ENCODE peak calls at places on chromosomes 7 and 10, in ten cellular contexts. B is CD8-positive, alpha-beta memory T cell; D is lung; I is HCT116; V is suprapubic skin; N is CD4-positive, alpha-beta T cell; S is psoas muscle; Q is CD4-positive, alpha-beta memory T cell; M is ovary; Z is GM12878. J is an unnamed sample. For H3K9me3, the result is how much of the 10 kb centered on the place peaks cover.

GRCh38 chr7:19352271-19352670 is 207.1 kb upstream of the FERD3L start:
- DNase-seq in Q (no peak), M (no peak), Z (no peak), N (no peak), D (no peak), S (no peak), I (no peak), V (no peak), B (no peak), J (no peak)

GRCh38 chr7:117808273-117808868 is 64.9 kb downstream of the CTTNBP2 start:
- DNase-seq in Q (no peak), I (no peak), Z (no peak), S (no peak), V (no peak), B (no peak), D (no peak), M (no peak), N (no peak), J (no peak)

GRCh38 chr7:145511014-145511413 is 605.6 kb upstream of the CNTNAP2 start:
- DNase-seq in Z (no peak), M (no peak), N (no peak), D (no peak), B (no peak), Q (no peak), S (no peak), I (no peak), V (no peak), J (no peak)

GRCh38 chr7:98869374-98870070 is at the start of gene TMEM130:
- DNase-seq in M (no peak), B (no peak), S (peak), N (no peak), V (no peak), D (no peak), Q (no peak), I (no peak), Z (no peak), J (no peak)

GRCh38 chr10:69421611-69422308 is 5.0 kb upstream of the TACR2 start:
- DNase-seq in D (peak), Z (no peak), M (no peak), S (peak), V (peak), Q (no peak), I (no peak), B (no peak), N (no peak), J (no peak)

GRCh38 chr10:131346456-131346855 is 34.9 kb upstream of the TCERG1L start:
- DNase-seq in D (no peak), N (no peak), Q (no peak), S (no peak), B (no peak), V (no peak), Z (no peak), I (no peak), M (no peak), J (no peak)

GRCh38 chr7:44791278-44792219 is 4.9 kb upstream of the PPIA start:
- DNase-seq in D (no peak), B (no peak), Q (no peak), V (no peak), M (no peak), Z (no peak), I (no peak), S (no peak), N (no peak), J (no peak)

GRCh38 chr7:140653319-140654108 is 12.9 kb upstream of the DENND2A start:
- DNase-seq in V (peak), I (peak), M (peak), B (peak), D (peak), N (no peak), Q (peak), Z (no peak), S (no peak), J (no peak)

GRCh38 chr7:99267530-99268360 is 4.9 kb upstream of the MYH16 start:
- DNase-seq in V (no peak), Q (no peak), M (no peak), D (no peak), B (no peak), I (peak), N (no peak), S (no peak), Z (no peak), J (no peak)

GRCh38 chr7:33192695-33193291 is 63.4 kb downstream of the BBS9 start:
- DNase-seq in M (no peak), D (no peak), I (no peak), Z (no peak), N (no peak), V (no peak), Q (no peak), B (no peak), S (no peak), J (no peak)

GRCh38 chr7:64744680-64745079 is 49.5 kb upstream of the ZNF138 start:
- DNase-seq in N (no peak), Z (no peak), Q (no peak), D (no peak), B (no peak), V (no peak), M (no peak), S (no peak), I (no peak), J (no peak)

GRCh38 chr10:15461353-15462108 is 90.4 kb upstream of the FAM171A1 start:
- DNase-seq in I (peak), Q (no peak), D (no peak), M (no peak), Z (no peak), N (no peak), V (no peak), S (peak), B (no peak), J (no peak)

GRCh38 chr10:132675031-132675740 is 110.8 kb downstream of the NKX6-2 start:
- DNase-seq in M (no peak), V (peak), Z (no peak), S (peak), Q (no peak), I (no peak), B (no peak), N (no peak), D (no peak), J (no peak)

GRCh38 chr7:48209004-48209600 is 37.8 kb downstream of the ABCA13 start:
- DNase-seq in B (no peak), S (no peak), N (no peak), Q (no peak), D (no peak), V (no peak), I (no peak), Z (no peak), M (no peak), J (no peak)

GRCh38 chr7:2138146-2138765 is 94.5 kb downstream of the MAD1L1 start:
- DNase-seq in Q (peak), D (no peak), I (no peak), V (no peak), S (no peak), Z (peak), N (peak), B (no peak), M (peak), J (no peak)

GRCh38 chr10:103835121-103836045 is 20.0 kb downstream of the SH3PXD2A start:
- DNase-seq in D (no peak), Q (no peak), M (peak), I (no peak), N (no peak), Z (no peak), V (peak), B (no peak), S (peak), J (no peak)

GRCh38 chr10:127834791-127835190 is 58.0 kb downstream of the CLRN3 start:
- DNase-seq in B (no peak), M (no peak), S (no peak), Q (no peak), N (no peak), Z (no peak), V (no peak), I (no peak), D (no peak), J (no peak)

GRCh38 chr7:113562242-113562641 is 356.6 kb downstream of the PPP1R3A start:
- DNase-seq in B (no peak), M (no peak), I (no peak), S (no peak), V (no peak), Q (no peak), D (no peak), Z (no peak), N (no peak), J (no peak)

GRCh38 chr7:122887198-122887597 is 938 bp upstream of the CADPS2 start:
- DNase-seq in D (peak), B (no peak), N (no peak), Q (no peak), I (peak), Z (no peak), S (peak), V (peak), M (peak), J (no peak)

GRCh38 chr10:5876181-5876768 is 13.4 kb downstream of the ANKRD16 start:
- DNase-seq in Z (no peak), I (no peak), N (no peak), M (no peak), D (no peak), S (no peak), V (no peak), Q (no peak), B (no peak), J (no peak)

GRCh38 chr10:48531486-48531885 is 73.4 kb downstream of the ARHGAP22 start:
- DNase-seq in N (no peak), M (no peak), V (no peak), Q (no peak), S (no peak), B (no peak), Z (no peak), I (no peak), D (no peak), J (no peak)

GRCh38 chr10:102644066-102644645 is at the start of gene TRIM8:
- DNase-seq in D (no peak), V (no peak), N (peak), Z (no peak), M (peak), B (peak), S (peak), Q (peak), I (no peak), J (peak)

GRCh38 chr7:27842851-27843250 is 102.9 kb downstream of the TAX1BP1 start:
- DNase-seq in B (no peak), M (no peak), S (no peak), Q (no peak), I (no peak), V (no peak), D (no peak), Z (no peak), N (no peak), J (no peak)

GRCh38 chr7:43113622-43114450 is 1.4 kb downstream of the HECW1 start:
- DNase-seq in N (no peak), B (no peak), V (no peak), I (no peak), Q (no peak), M (no peak), S (no peak), D (no peak), Z (no peak), J (no peak)

GRCh38 chr7:46444266-46444665 is 523.2 kb upstream of the IGFBP3 start:
- DNase-seq in Q (no peak), M (no peak), V (no peak), N (no peak), S (no peak), D (no peak), B (no peak), Z (no peak), I (peak), J (no peak)

GRCh38 chr10:12534824-12535223 is 185.5 kb downstream of the CAMK1D start:
- DNase-seq in I (no peak), N (no peak), S (no peak), M (no peak), Z (no peak), B (no peak), Q (no peak), V (no peak), D (no peak), J (no peak)

GRCh38 chr10:110610308-110610774 is 33.8 kb upstream of the RBM20 start:
- DNase-seq in V (no peak), N (peak), Z (peak), S (no peak), D (no peak), I (peak), Q (peak), M (no peak), B (peak), J (no peak)

DNA sequence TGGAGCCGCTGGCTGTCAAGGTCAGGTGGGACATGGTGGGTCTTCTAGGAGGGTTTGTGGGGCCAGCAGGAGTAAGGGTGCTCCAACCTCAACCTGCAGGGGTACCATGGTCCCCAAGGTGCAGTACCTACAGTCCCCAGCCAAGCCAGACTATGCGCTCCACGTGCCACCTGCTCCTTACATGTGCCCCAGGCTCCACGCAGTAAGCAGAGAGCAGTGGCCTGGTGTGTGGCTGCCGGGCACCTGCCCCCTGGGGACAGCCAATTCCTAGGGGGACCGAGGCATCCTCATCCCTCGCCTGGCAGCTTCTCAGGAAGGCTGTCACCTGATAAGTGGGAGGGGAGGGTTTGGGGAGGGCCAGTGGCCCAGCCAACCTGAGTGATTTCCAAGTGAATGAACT is 11.7 kb upstream of the ZNF716 start:
- DNase-seq in D (peak), B (no peak), M (no peak), V (no peak), S (no peak), I (no peak), N (no peak), Z (no peak), Q (no peak), J (no peak)
- H3K9me3 ChIP-seq in D (under half), B (under half), M (under half), V (under half), S (under half), I (under half), N (under half), Z (under half), Q (under half), J (under half)

DNA sequence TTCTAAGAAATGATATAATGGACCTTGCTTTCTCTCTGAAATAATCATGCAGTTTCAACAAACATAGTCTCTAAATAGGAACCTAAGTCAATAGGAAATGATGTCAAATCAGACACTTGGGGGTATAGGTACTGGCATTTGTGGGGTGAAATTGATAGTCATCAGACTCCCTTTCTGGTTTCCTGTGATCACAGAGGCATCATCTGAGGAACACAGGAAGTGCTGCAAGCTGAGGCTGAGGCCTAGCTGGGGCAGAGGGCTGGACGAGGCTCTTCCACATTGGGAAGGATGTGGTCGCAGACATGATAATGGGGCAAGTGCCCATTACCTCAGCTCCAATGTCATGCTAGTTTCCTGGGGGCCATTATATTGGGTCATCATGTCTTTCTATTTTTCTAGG is 33.5 kb upstream of the TARP start:
- DNase-seq in Q (peak), M (no peak), N (no peak), Z (no peak), B (peak), V (no peak), I (no peak), D (no peak), S (no peak), J (no peak)
- H3K9me3 ChIP-seq in Q (under half), M (under half), N (under half), Z (under half), B (under half), V (under half), I (under half), D (under half), S (under half), J (under half)

GRCh38 chr7:68888971-68889385 is 709.3 kb upstream of the AUTS2 start:
- DNase-seq in M (no peak), V (no peak), Z (no peak), N (no peak), D (no peak), S (no peak), I (no peak), Q (no peak), B (no peak), J (no peak)
- H3K9me3 ChIP-seq in M (under half), V (under half), Z (under half), N (under half), D (under half), S (under half), I (under half), Q (under half), B (under half), J (under half)

DNA sequence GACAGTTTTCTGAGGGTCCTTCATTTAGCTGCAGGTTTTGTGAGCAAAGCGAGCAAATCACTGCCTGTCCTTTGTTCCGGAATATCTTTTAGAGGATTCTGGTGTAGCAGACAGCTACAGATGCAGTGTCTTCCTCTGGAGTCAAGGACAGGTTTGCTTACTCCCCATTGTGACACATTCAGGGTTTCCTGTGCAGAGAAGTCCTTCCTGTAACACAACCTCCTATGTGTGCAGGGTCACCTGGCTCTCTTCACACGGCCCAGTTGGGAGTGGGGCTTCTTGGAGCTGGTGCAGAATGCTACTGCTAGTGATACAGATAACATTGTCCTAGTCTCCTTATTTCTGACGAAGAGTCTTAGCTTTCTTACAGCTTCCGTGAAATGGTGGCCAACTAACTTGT is 47.9 kb downstream of the RBM33 start:
- DNase-seq in D (no peak), V (no peak), Z (no peak), B (no peak), N (no peak), Q (no peak), S (no peak), M (no peak), I (no peak), J (no peak)
- H3K9me3 ChIP-seq in D (under half), V (under half), Z (under half), B (under half), N (under half), Q (under half), S (under half), M (under half), I (under half), J (under half)